ENCODE peak calls at places on chromosomes 16 and 17, in four cellular contexts. B is AG10803, D is uterus, P is cardiac muscle cell. E is an unnamed sample.
A peak's percentile ranks its signal among the peaks of the same experiment; 100 is the strongest.

GRCh38 chr17:34816806-34817205 is 144.5 kb downstream of the CCT6B start:
- DNase-seq in B (no peak), D (no peak), P (no peak), E (no peak)

GRCh38 chr17:71180801-71181385 is 939.9 kb upstream of the SOX9 start:
- DNase-seq in B (peak; percentile 81), D (no peak), P (peak; percentile 63), E (no peak)

GRCh38 chr17:79651751-79652150 is 40.9 kb upstream of the RBFOX3 start:
- DNase-seq in B (no peak), D (peak; percentile 76), P (no peak), E (no peak)

GRCh38 chr17:60107526-60108257 is 29.0 kb upstream of the HEATR6 start:
- DNase-seq in B (peak; percentile 66), D (no peak), P (peak; percentile 41), E (peak; percentile 70)

GRCh38 chr17:32240745-32241144 is 24.9 kb upstream of the RHBDL3 start:
- DNase-seq in B (no peak), D (no peak), P (peak; percentile 38), E (no peak)

GRCh38 chr16:87044829-87045228 is 272.4 kb downstream of the C16orf95 start:
- DNase-seq in B (no peak), D (no peak), P (no peak), E (no peak)

GRCh38 chr17:2977157-2977556 is 86.2 kb downstream of the OR1D5 start:
- DNase-seq in B (no peak), D (no peak), P (no peak), E (no peak)

GRCh38 chr17:9907883-9908648 is 3.0 kb upstream of the RCVRN start:
- DNase-seq in B (no peak), D (no peak), P (no peak), E (no peak)

GRCh38 chr16:951660-952301 is 19.0 kb downstream of the LMF1 start:
- DNase-seq in B (no peak), D (no peak), P (no peak), E (no peak)

GRCh38 chr17:50833396-50834125 is 1.8 kb upstream of the WFIKKN2 start:
- DNase-seq in B (no peak), D (no peak), P (no peak), E (no peak)

GRCh38 chr17:17849147-17849820 is 12.5 kb upstream of the SREBF1 start:
- DNase-seq in B (peak; percentile 79), D (peak; percentile 49), P (peak; percentile 76), E (peak; percentile 81)

GRCh38 chr17:75521951-75522727 is 3.4 kb upstream of the LLGL2 start:
- DNase-seq in B (no peak), D (no peak), P (no peak), E (peak; percentile 16)

GRCh38 chr16:15610369-15610871 is 32.5 kb downstream of the MARF1 start:
- DNase-seq in B (peak; percentile 26), D (no peak), P (peak; percentile 18), E (peak; percentile 10)

GRCh38 chr17:13498184-13498583 is 103.5 kb downstream of the HS3ST3A1 start:
- DNase-seq in B (no peak), D (no peak), P (no peak), E (no peak)

GRCh38 chr17:65589321-65589720 is 27.9 kb upstream of the AXIN2 start:
- DNase-seq in B (peak; percentile 57), D (no peak), P (peak; percentile 29), E (peak; percentile 68)

GRCh38 chr17:82957961-82958491 is 118.2 kb upstream of the ZNF750 start:
- DNase-seq in B (no peak), D (no peak), P (no peak), E (no peak)

GRCh38 chr16:62035115-62036092 is 834 bp downstream of the CDH8 start:
- DNase-seq in B (no peak), D (no peak), P (no peak), E (no peak)

GRCh38 chr17:10149573-10150399 is 48.6 kb downstream of the GAS7 start:
- DNase-seq in B (peak; percentile 84), D (no peak), P (peak; percentile 90), E (peak; percentile 70)

GRCh38 chr16:6937641-6938040 is 395.0 kb upstream of the RBFOX1 start:
- DNase-seq in B (no peak), D (no peak), P (no peak), E (no peak)

GRCh38 chr17:73929860-73930430 is 273.5 kb upstream of the RPL38 start:
- DNase-seq in B (no peak), D (no peak), P (no peak), E (no peak)

GRCh38 chr17:57517216-57517518 is 227.9 kb downstream of the CCDC182 start:
- DNase-seq in B (no peak), D (no peak), P (no peak), E (no peak)

GRCh38 chr16:634996-635395 is 1.1 kb downstream of the METTL26 start:
- DNase-seq in B (no peak), D (no peak), P (no peak), E (no peak)

GRCh38 chr17:80783461-80783860 is 208.2 kb upstream of the CHMP6 start:
- DNase-seq in B (peak; percentile 27), D (no peak), P (no peak), E (peak; percentile 55)

GRCh38 chr17:8147141-8147804 is 4.9 kb downstream of the PER1 start:
- DNase-seq in B (no peak), D (no peak), P (no peak), E (no peak)

DNA sequence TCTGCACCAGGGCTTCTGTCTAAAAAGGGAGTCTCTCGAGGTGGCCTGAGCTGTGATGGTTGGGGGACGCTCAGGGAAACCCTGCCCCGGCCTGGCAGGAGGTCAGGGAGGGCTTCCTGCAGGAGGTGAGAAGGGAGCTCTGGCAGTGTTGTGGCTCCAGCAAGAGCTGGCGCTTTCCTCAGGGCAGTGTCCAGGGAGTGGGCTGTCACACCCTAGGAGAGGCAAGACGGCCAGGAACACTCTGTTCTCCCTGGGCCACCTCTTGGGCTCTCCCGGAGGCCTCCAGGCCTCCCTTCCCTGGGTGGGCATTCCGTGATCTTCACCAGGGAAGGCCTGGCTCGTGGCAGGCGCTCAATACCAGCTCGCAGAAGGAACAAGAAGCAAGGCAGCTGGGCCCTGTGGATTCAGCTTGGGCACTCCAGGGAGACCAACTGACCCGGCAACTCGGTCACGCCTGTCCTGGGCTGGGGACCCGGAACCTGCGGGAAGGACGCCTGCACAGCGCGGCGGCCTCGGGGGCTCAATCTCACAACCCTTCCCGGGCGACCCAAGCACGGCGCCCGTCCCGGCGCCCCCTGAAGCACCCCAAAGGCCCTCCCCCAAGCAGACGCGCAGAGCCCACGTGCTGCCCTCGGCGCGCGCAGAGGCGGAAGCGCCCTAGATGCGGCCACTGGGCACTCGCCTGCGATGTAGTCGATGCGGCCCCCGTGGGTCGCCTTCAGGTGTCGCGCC is 694 bp downstream of the APRT start:
- DNase-seq in B (peak; percentile 71), D (peak; percentile 71), P (peak; percentile 88), E (peak; percentile 75)
- H3K4me3 ChIP-seq in B (peak overlapping the region; percentile 74), D (peak overlapping the region; percentile 60), P (peak overlapping the region; percentile 67), E (peak overlapping the region; percentile 84)

DNA sequence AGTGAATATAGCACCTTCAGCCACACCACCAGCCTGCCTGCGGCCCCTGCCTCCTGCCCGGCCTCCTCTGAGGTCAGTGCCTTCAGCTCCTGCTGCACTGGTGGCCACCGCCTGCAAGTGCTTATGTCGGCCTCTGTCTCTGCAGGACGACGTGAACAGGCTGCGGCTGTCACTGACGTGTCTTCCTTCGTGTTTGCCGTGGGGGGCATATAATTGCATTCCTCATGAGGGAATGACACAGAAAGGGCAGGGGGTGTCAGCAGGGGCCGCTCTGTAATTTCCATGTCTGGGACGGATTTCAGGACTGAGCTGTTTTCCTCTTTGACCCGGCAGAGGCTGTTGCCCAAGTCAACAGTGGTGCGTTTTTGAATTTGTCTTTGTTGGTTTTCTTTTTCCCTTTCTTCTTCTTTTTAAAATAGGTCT is 28.5 kb downstream of the CMIP start:
- DNase-seq in B (no peak), D (no peak), P (no peak), E (no peak)
- TF ChIP-seq CTCF in B (no peak), D (no peak), P (no peak), E (no peak)

DNA sequence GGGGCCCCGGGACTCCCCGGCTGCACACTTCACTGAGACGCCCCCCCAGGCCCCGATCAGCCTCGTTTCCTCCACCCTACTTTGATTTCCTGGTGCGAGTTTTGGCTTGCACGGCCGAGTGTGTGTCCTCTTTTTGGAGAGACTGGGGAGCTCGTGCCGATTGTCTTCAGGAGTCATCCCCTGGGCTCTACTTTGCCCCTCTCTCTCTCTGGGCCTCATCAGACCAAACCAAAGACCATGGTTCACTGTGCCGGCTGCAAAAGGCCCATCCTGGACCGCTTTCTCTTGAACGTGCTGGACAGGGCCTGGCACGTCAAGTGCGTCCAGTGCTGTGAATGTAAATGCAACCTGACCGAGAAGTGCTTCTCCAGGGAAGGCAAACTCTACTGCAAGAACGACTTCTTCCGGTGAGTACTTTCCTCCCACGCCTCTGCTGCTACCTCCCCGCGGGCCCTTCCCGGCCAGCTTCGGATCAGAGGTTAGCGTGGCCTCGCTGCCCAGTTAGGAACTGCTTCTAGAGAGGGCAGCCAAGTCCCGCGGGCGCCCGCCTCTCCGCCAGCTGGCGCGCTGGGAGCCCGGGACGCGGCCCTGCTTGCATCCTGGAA is 788 bp downstream of the LHX1 start:
- DNase-seq in B (no peak), D (no peak), P (peak; percentile 34), E (peak; percentile 24)
- H3K4me3 ChIP-seq in B (no peak overlapping the region), D (no peak overlapping the region), P (peak overlapping the region; percentile 42), E (no peak overlapping the region)

GRCh38 chr17:55057184-55057583 is 88.6 kb downstream of the STXBP4 start:
- DNase-seq in B (no peak), D (no peak), P (no peak), E (no peak)

GRCh38 chr17:55059724-55060123 is 91.2 kb downstream of the STXBP4 start:
- DNase-seq in B (no peak), D (no peak), P (no peak), E (no peak)

GRCh38 chr17:55054429-55054828 is 85.9 kb downstream of the STXBP4 start:
- DNase-seq in B (no peak), D (no peak), P (no peak), E (no peak)

GRCh38 chr17:55056530-55056929 is 88.0 kb downstream of the STXBP4 start:
- DNase-seq in B (no peak), D (no peak), P (peak; percentile 11), E (peak; percentile 10)

GRCh38 chr17:55053855-55054254 is 85.3 kb downstream of the STXBP4 start:
- DNase-seq in B (no peak), D (no peak), P (peak; percentile 31), E (peak; percentile 22)
- TF ChIP-seq CTCF in B (peak; percentile 51), D (no peak), P (peak; percentile 52), E (peak; percentile 50)

GRCh38 chr17:27664606-27664965 is 33.6 kb downstream of the LGALS9 start:
- DNase-seq in B (no peak), D (no peak), P (no peak), E (no peak)
- H3K4me3 ChIP-seq in B (no peak overlapping the region), D (no peak overlapping the region), P (no peak overlapping the region), E (no peak overlapping the region)

DNA sequence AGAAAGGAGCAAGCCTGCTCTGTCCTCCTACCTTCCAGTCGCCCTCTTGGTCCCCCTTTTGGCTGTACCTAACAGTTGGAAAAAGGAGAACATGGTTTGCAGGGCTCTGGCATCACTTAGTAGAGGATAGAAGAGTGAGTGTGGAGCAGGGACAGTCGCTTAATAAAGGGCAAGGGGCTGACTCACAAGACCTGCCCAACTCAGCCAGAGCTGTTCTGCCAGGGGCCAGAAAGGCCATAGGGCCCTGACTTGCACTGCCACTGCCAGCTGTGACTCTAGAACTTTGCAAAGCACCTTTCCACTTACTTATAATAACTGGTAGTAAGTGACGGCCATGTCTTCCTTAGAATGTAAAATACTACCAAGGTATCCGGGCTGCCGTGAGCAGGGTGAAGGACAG is 13.5 kb downstream of the PRMT7 start:
- DNase-seq in B (no peak), D (no peak), P (no peak), E (no peak)
- TF ChIP-seq CTCF in B (no peak), D (no peak), P (no peak), E (no peak)

GRCh38 chr17:48723555-48724239 is 712 bp downstream of the PRAC2 start:
- DNase-seq in B (no peak), D (no peak), P (no peak), E (no peak)
- H3K4me3 ChIP-seq in B (peak overlapping the region; percentile 5), D (no peak overlapping the region), P (no peak overlapping the region), E (no peak overlapping the region)

GRCh38 chr17:35819456-35819855 is 10.2 kb downstream of the TAF15 start:
- DNase-seq in B (no peak), D (no peak), P (no peak), E (no peak)
- TF ChIP-seq CTCF in B (no peak), D (no peak), P (no peak), E (no peak)